ENCODE peak calls at places on chromosomes 11 and 22, in four cellular contexts. M, C, D and Q are unnamed samples.

GRCh38 chr11:102669664-102670063 is 35.9 kb downstream of the MMP27 start:
- DNase-seq in C (no peak), D (no peak), M (no peak), Q (no peak)

GRCh38 chr11:64925536-64926449 is 1.3 kb downstream of the PPP2R5B start:
- DNase-seq in C (no peak), M (peak; percentile 37), D (no peak), Q (no peak)

GRCh38 chr22:45994516-45995404 is 17.8 kb upstream of the WNT7B start:
- DNase-seq in D (no peak), C (no peak), M (peak; percentile 72), Q (peak; percentile 49)

GRCh38 chr22:47460870-47461269 is 698.4 kb downstream of the TBC1D22A start:
- DNase-seq in M (no peak), C (no peak), D (peak; percentile 19), Q (no peak)

GRCh38 chr22:36191106-36191836 is 10.3 kb downstream of the APOL4 start:
- DNase-seq in D (no peak), C (no peak), M (no peak), Q (no peak)

GRCh38 chr22:38284042-38284402 is 11.2 kb upstream of the TMEM184B start:
- DNase-seq in M (no peak), C (no peak), D (peak; percentile 65), Q (no peak)

GRCh38 chr11:30455025-30455424 is 131.1 kb downstream of the MPPED2 start:
- DNase-seq in C (no peak), D (no peak), M (no peak), Q (no peak)

GRCh38 chr11:76410771-76411423 is 29.8 kb downstream of the GVQW3 start:
- DNase-seq in M (no peak), D (no peak), C (no peak), Q (no peak)

GRCh38 chr11:77442394-77443053 is 31.4 kb downstream of the PAK1 start:
- DNase-seq in D (no peak), M (no peak), C (no peak), Q (no peak)

GRCh38 chr22:46536559-46537220 is 730 bp downstream of the CELSR1 start:
- DNase-seq in D (no peak), C (no peak), M (no peak), Q (no peak)

GRCh38 chr11:10934293-10934850 is 76.5 kb upstream of the ZBED5 start:
- DNase-seq in M (peak; percentile 52), D (no peak), C (no peak), Q (no peak)

GRCh38 chr11:69241844-69242582 is 51.9 kb upstream of the MYEOV start:
- DNase-seq in M (no peak), C (no peak), D (no peak), Q (no peak)

GRCh38 chr11:126153999-126154398 is 57.5 kb downstream of the RPUSD4 start:
- DNase-seq in M (no peak), C (no peak), D (no peak), Q (no peak)

GRCh38 chr11:67504950-67505561 is at the start of gene PITPNM1:
- DNase-seq in D (peak; percentile 29), C (no peak), M (peak; percentile 84), Q (peak; percentile 62)

GRCh38 chr11:62005231-62005661 is 37.8 kb upstream of the FTH1 start:
- DNase-seq in M (no peak), D (no peak), C (no peak), Q (no peak)

GRCh38 chr11:16293204-16293681 is 63.1 kb downstream of the SOX6 start:
- DNase-seq in C (no peak), D (no peak), M (no peak), Q (no peak)

GRCh38 chr11:104164028-104164520 is at the start of gene PDGFD:
- DNase-seq in C (no peak), M (no peak), D (peak; percentile 54), Q (peak; percentile 47)

GRCh38 chr11:76158394-76159302 is 47.7 kb downstream of the WNT11 start:
- DNase-seq in C (no peak), M (no peak), D (no peak), Q (no peak)

DNA sequence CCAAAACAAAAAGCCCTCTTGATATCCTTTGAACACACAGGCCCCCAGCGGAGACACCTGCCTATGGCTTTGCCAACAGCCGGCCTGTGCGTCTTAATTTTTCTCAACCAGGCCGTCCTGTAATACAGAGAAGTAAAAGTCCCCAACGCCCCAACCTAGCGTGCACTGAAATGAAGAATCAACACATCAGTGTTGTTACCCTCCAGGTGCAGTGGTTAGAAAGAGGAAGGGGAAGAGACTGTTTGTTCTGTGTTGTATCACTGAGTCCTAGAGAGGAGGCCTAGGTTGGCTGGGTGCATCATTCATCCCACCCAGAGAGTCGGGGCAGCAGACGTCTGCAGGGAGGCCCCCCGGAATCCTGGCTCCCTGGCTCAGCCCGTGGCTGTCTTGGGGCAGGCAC is 25.7 kb downstream of the SGSM1 start:
- DNase-seq in M (no peak), D (no peak), C (no peak), Q (no peak)
- TF ChIP-seq CHD2 in M (no peak), D (no peak), C (no peak), Q (no peak)

GRCh38 chr22:50564289-50564688 is 1.6 kb upstream of the SYCE3 start:
- DNase-seq in D (no peak), M (no peak), C (no peak), Q (no peak)

GRCh38 chr22:50561401-50562074 is 1.2 kb downstream of the SYCE3 start:
- DNase-seq in C (no peak), M (no peak), D (no peak), Q (no peak)

GRCh38 chr22:50560034-50560433 is 2.7 kb downstream of the SYCE3 start:
- DNase-seq in C (no peak), M (no peak), D (no peak), Q (no peak)

GRCh38 chr22:50563410-50564160 is 866 bp upstream of the SYCE3 start:
- DNase-seq in D (peak; percentile 34), M (no peak), C (no peak), Q (no peak)

DNA sequence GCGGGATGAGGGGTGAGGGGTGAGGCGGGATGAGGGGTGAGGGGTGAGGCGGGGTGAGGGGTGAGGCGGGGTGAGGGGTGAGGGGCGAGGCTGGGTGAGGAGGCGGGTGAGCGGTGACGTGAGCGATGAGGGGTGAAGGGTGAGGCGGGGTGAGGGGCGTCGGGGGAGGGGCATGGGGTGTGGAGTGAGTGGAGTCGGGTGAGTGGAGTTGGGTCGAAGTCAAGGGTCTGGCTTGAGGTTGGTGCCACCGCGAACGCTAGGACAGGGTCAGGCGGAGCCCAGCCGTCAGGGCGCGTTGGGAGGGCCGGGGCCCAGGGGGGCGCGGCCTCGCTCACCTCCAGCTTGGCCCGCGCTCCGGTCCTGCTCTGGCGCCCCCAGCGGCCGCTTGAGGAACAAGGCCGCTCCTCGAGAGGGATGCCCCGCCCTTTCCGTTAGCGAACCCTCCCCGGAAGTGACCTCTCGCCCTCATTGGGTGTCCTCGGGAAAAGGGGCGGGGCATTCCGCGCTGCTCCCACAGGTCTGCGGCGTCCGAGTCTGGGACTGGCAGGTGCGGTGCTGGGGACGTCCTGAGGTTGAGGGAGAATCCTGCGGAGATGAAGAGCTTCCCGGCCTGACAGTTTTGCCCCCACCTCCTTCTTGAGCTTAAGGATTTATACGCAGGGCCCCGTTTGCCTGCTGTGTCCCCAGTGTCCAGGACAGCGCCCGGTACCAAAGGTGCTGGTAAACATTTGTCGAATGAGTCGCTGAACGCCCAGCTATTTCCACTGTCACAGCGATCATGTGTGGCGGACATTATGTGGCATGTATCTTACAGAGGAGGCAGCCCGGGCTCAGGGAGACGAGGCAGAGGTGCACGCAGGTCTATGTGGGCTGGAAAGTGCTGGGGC is at the start of gene SYCE3:
- DNase-seq in M (peak; percentile 94), D (peak; percentile 92), C (peak; percentile 75), Q (peak; percentile 91)
- TF ChIP-seq EP300 in M (no peak), D (no peak), C (no peak), Q (no peak)

DNA sequence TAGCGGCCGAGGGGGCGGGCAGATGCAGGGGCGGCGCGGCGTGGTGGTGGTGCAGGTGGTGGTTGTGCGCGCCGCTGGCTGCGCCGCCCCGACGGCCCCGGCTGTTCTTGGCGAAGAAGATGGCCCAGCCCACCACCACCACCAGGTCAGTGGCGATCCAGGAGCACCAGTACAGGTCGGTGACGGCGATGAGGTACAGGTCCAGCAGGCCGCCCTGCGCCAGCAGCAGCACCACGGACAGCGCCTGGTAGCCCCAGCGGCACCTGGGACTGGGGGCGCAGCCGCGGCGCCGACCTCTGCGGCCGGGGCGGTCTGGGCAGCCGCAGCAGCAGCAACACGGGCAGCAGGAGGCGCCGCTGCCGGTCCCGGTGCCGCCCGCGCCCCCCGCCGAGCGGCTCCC is 879 bp downstream of the TMEM121B start:
- DNase-seq in D (no peak), M (peak; percentile 85), C (no peak), Q (no peak)
- TF ChIP-seq MYC in D (no peak), M (no peak), C (no peak), Q (no peak)

DNA sequence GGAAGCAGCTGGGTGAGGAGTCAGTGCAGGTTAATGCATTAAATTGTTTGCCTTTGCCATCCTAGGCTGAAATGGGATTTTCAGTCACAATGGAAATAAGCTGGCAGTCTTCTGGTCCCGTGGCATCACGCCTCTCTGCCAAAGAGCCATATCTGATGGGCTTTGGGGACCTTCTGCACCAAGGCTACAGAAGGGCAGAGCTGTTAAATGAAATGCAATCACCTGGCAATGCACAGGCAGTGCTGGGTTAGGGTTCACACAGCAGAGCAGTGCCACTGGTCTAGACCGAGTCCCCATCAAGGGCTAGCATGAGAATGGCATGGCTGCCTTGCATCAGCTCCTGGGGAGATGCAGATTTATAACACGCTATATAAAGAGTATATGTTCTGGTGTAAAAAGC is 749.2 kb downstream of the NTM start:
- DNase-seq in M (no peak), D (no peak), C (no peak), Q (no peak)
- TF ChIP-seq CHD2 in M (no peak), D (no peak), C (no peak), Q (no peak)

GRCh38 chr11:100240051-100240450 is 447.0 kb upstream of the ARHGAP42 start:
- DNase-seq in M (no peak), C (no peak), D (no peak), Q (no peak)
- TF ChIP-seq EP300 in M (no peak), C (no peak), D (no peak), Q (no peak)

DNA sequence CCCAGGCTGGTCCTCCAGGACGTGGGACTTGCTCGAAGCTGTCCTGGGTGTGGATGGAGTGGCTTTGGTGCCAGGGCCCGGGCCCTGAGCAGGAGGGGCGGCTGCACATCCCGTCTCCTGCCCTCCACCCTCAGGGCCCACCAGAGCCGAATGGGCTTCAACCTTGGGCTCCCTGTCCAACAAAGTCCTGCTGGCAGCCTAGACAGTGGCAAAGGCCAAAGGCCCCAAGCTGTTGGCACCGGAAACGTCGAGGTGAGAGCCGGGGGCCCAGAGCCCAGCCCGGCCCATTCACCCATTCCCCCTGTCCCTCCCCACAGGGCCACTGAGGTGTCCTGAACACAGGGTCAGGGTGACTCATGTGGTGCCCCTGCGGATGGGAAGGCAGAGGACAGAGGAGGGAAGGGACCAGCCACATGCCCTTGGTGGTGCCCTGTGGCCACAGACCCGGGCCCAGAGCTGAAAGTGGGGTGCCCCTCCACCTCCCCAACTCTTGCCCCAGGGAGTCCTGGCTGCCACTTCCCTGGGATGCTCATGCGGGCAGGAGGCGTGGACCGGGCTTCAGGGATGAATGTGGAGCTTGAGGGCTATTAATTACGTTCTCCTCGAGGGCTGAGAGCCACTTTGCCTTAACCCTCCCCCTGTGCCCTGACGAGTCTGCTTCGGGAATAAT is 9.1 kb downstream of the TSPAN32 start:
- DNase-seq in M (no peak), D (no peak), C (no peak), Q (no peak)
- TF ChIP-seq MYC in M (no peak), D (no peak), C (no peak), Q (no peak)

GRCh38 chr11:6925007-6925577 is 1.1 kb upstream of the ZNF215 start:
- DNase-seq in D (no peak), C (no peak), M (no peak), Q (no peak)
- TF ChIP-seq CHD2 in D (no peak), C (no peak), M (no peak), Q (no peak)

GRCh38 chr11:114162719-114163123 is 103.2 kb downstream of the ZBTB16 start:
- DNase-seq in C (no peak), D (no peak), M (no peak), Q (peak; percentile 57)
- TF ChIP-seq EP300 in C (no peak), D (no peak), M (no peak), Q (no peak)

GRCh38 chr11:117916956-117917355 is 12.2 kb downstream of the TMPRSS13 start:
- DNase-seq in M (no peak), D (no peak), C (no peak), Q (no peak)
- TF ChIP-seq MYC in M (no peak), D (no peak), C (no peak), Q (no peak)